ENCODE peak calls at places on chromosomes 7 and 10, in seven cellular contexts. Z is NCI-H748 treated with DMSO at 0.1 percent for 48 hours; W is colonic mucosa; Y is stimulated activated naive B cell treated with anti-CD40 and anti-IgM and Interleukin-4, amounts not matched to agents 10 μg/mL and 1 μg/mL and 100 μg/mL, for 72 hours; S is T-helper 2 cell; E is activated T-helper 1 cell treated with anti-CD3 and anti-CD28 coated beads, Interleukin-2, amount 50 U/mL, for 16 hours; C is HT-29. A is an unnamed sample.

GRCh38 chr7:3336042-3336665 is 35.1 kb downstream of the SDK1 start:
- DNase-seq in E (no peak), W (no peak), C (no peak), Z (no peak), Y (no peak), S (no peak), A (no peak)

GRCh38 chr10:30443049-30443448 is 9.1 kb downstream of the MAP3K8 start:
- DNase-seq in Y (no peak), E (no peak), W (no peak), C (no peak), Z (no peak), S (no peak), A (no peak)

GRCh38 chr7:427506-428103 is 92.0 kb downstream of the PDGFA start:
- DNase-seq in Z (no peak), W (no peak), S (no peak), C (no peak), Y (no peak), E (no peak), A (no peak)

GRCh38 chr7:41117431-41117830 is 585.5 kb downstream of the INHBA start:
- DNase-seq in W (no peak), C (no peak), Y (no peak), S (no peak), E (no peak), Z (no peak), A (no peak)

GRCh38 chr10:94172332-94172731 is 178.6 kb downstream of the PLCE1 start:
- DNase-seq in W (no peak), C (no peak), Y (no peak), Z (no peak), E (no peak), S (no peak), A (no peak)

GRCh38 chr10:15227611-15228372 is 59.3 kb upstream of the NMT2 start:
- DNase-seq in Z (no peak), Y (no peak), S (no peak), C (no peak), W (no peak), E (no peak), A (no peak)

GRCh38 chr10:106519376-106520035 is 645.0 kb downstream of the SORCS1 start:
- DNase-seq in Y (no peak), S (no peak), E (no peak), C (no peak), W (no peak), Z (no peak), A (no peak)

GRCh38 chr7:39651262-39651661 is 27.9 kb downstream of the RALA start:
- DNase-seq in S (no peak), Z (no peak), C (no peak), W (no peak), E (no peak), Y (no peak), A (no peak)

GRCh38 chr7:66043681-66044497 is 31.7 kb upstream of the ASL start:
- DNase-seq in Z (no peak), E (no peak), Y (peak; percentile 15), W (peak; percentile 65), C (peak; percentile 85), S (no peak), A (no peak)

GRCh38 chr10:58587676-58588075 is 75.0 kb downstream of the BICC1 start:
- DNase-seq in Y (no peak), S (no peak), W (no peak), Z (no peak), C (no peak), E (no peak), A (no peak)

GRCh38 chr7:44969701-44970494 is 8.9 kb downstream of the MYO1G start:
- DNase-seq in Y (no peak), E (no peak), Z (no peak), S (no peak), C (no peak), W (no peak), A (no peak)

GRCh38 chr10:49598164-49598856 is 11.8 kb upstream of the SLC18A3 start:
- DNase-seq in S (no peak), Y (no peak), C (no peak), Z (no peak), E (no peak), W (peak; percentile 8), A (no peak)

GRCh38 chr10:15737635-15738034 is 17.9 kb upstream of the ITGA8 start:
- DNase-seq in S (no peak), Z (no peak), W (no peak), Y (no peak), E (no peak), C (no peak), A (no peak)

GRCh38 chr7:24700446-24701044 is 56.7 kb downstream of the GSDME start:
- DNase-seq in C (no peak), W (no peak), Y (no peak), S (no peak), E (no peak), Z (no peak), A (no peak)

GRCh38 chr7:45986355-45987298 is 65.6 kb upstream of the IGFBP3 start:
- DNase-seq in E (no peak), W (no peak), S (no peak), Y (no peak), C (no peak), Z (no peak), A (no peak)

GRCh38 chr10:131797626-131798025 is 103.2 kb upstream of the PPP2R2D start:
- DNase-seq in W (no peak), C (no peak), Y (no peak), Z (no peak), S (no peak), E (no peak), A (no peak)